ENCODE peak calls at places on chromosomes 7 and 10, in nine cellular contexts. One of them, this sample, is unnamed.

GRCh38 chr7:13979671-13980438 is 9.6 kb downstream of the ETV1 start:
- DNase-seq in GM12878: no peak
- DNase-seq in PC-3: peak
- DNase-seq in endodermal cell: no peak
- DNase-seq in mammary epithelial cell: no peak
- DNase-seq in DND-41: no peak
- DNase-seq in kidney: no peak
- DNase-seq in HepG2: no peak
- DNase-seq in astrocyte: peak
- DNase-seq in this sample: no peak

GRCh38 chr7:130096243-130096827 is 26.0 kb downstream of the KLHDC10 start:
- DNase-seq in GM12878: no peak
- DNase-seq in PC-3: no peak
- DNase-seq in endodermal cell: no peak
- DNase-seq in mammary epithelial cell: no peak
- DNase-seq in DND-41: no peak
- DNase-seq in kidney: no peak
- DNase-seq in HepG2: no peak
- DNase-seq in astrocyte: no peak
- DNase-seq in this sample: no peak

GRCh38 chr10:112375721-112376577 is 2.0 kb downstream of the ACSL5 start:
- DNase-seq in GM12878: peak
- DNase-seq in PC-3: peak
- DNase-seq in endodermal cell: no peak
- DNase-seq in mammary epithelial cell: no peak
- DNase-seq in DND-41: peak
- DNase-seq in kidney: peak
- DNase-seq in HepG2: peak
- DNase-seq in astrocyte: no peak
- DNase-seq in this sample: no peak

GRCh38 chr7:81150951-81151361 is 232.1 kb upstream of the SEMA3C start:
- DNase-seq in GM12878: no peak
- DNase-seq in PC-3: no peak
- DNase-seq in endodermal cell: no peak
- DNase-seq in mammary epithelial cell: peak
- DNase-seq in DND-41: no peak
- DNase-seq in kidney: no peak
- DNase-seq in HepG2: peak
- DNase-seq in astrocyte: peak
- DNase-seq in this sample: peak

GRCh38 chr10:123069271-123069670 is 60.5 kb downstream of the ACADSB start:
- DNase-seq in GM12878: no peak
- DNase-seq in PC-3: no peak
- DNase-seq in endodermal cell: no peak
- DNase-seq in mammary epithelial cell: no peak
- DNase-seq in DND-41: no peak
- DNase-seq in kidney: no peak
- DNase-seq in HepG2: no peak
- DNase-seq in astrocyte: no peak
- DNase-seq in this sample: peak

GRCh38 chr7:12222889-12223579 is 11.9 kb downstream of the TMEM106B start:
- DNase-seq in GM12878: no peak
- DNase-seq in PC-3: no peak
- DNase-seq in endodermal cell: no peak
- DNase-seq in mammary epithelial cell: no peak
- DNase-seq in DND-41: no peak
- DNase-seq in kidney: no peak
- DNase-seq in HepG2: no peak
- DNase-seq in astrocyte: no peak
- DNase-seq in this sample: no peak

GRCh38 chr7:50869108-50869716 is 86.5 kb upstream of the GRB10 start:
- DNase-seq in GM12878: no peak
- DNase-seq in PC-3: peak
- DNase-seq in endodermal cell: no peak
- DNase-seq in mammary epithelial cell: peak
- DNase-seq in DND-41: no peak
- DNase-seq in kidney: no peak
- DNase-seq in HepG2: peak
- DNase-seq in astrocyte: peak
- DNase-seq in this sample: no peak

GRCh38 chr7:657565-658119 is 68.9 kb upstream of the DNAAF5 start:
- DNase-seq in GM12878: no peak
- DNase-seq in PC-3: no peak
- DNase-seq in endodermal cell: no peak
- DNase-seq in mammary epithelial cell: no peak
- DNase-seq in DND-41: no peak
- DNase-seq in kidney: peak
- DNase-seq in HepG2: no peak
- DNase-seq in astrocyte: no peak
- DNase-seq in this sample: no peak

GRCh38 chr10:110813743-110814472 is 57.8 kb upstream of the PDCD4 start:
- DNase-seq in GM12878: no peak
- DNase-seq in PC-3: no peak
- DNase-seq in endodermal cell: no peak
- DNase-seq in mammary epithelial cell: no peak
- DNase-seq in DND-41: no peak
- DNase-seq in kidney: no peak
- DNase-seq in HepG2: no peak
- DNase-seq in astrocyte: no peak
- DNase-seq in this sample: no peak

GRCh38 chr10:116783011-116783655 is 40.8 kb upstream of the HSPA12A start:
- DNase-seq in GM12878: no peak
- DNase-seq in PC-3: no peak
- DNase-seq in endodermal cell: no peak
- DNase-seq in mammary epithelial cell: peak
- DNase-seq in DND-41: no peak
- DNase-seq in kidney: no peak
- DNase-seq in HepG2: no peak
- DNase-seq in astrocyte: peak
- DNase-seq in this sample: no peak

GRCh38 chr10:588246-589165 is 101.0 kb downstream of the DIP2C start:
- DNase-seq in GM12878: no peak
- DNase-seq in PC-3: no peak
- DNase-seq in endodermal cell: no peak
- DNase-seq in mammary epithelial cell: no peak
- DNase-seq in DND-41: no peak
- DNase-seq in kidney: peak
- DNase-seq in HepG2: no peak
- DNase-seq in astrocyte: peak
- DNase-seq in this sample: no peak

GRCh38 chr7:140160308-140160707 is 16.5 kb downstream of the KDM7A start:
- DNase-seq in GM12878: no peak
- DNase-seq in PC-3: no peak
- DNase-seq in endodermal cell: peak
- DNase-seq in mammary epithelial cell: no peak
- DNase-seq in DND-41: no peak
- DNase-seq in kidney: no peak
- DNase-seq in HepG2: no peak
- DNase-seq in astrocyte: no peak
- DNase-seq in this sample: peak

GRCh38 chr10:34194259-34194658 is 620.8 kb downstream of the PARD3 start:
- DNase-seq in GM12878: no peak
- DNase-seq in PC-3: no peak
- DNase-seq in endodermal cell: no peak
- DNase-seq in mammary epithelial cell: no peak
- DNase-seq in DND-41: no peak
- DNase-seq in kidney: no peak
- DNase-seq in HepG2: no peak
- DNase-seq in astrocyte: peak
- DNase-seq in this sample: no peak

GRCh38 chr7:16137944-16138343 is 283.4 kb downstream of the CRPPA start:
- DNase-seq in GM12878: no peak
- DNase-seq in PC-3: peak
- DNase-seq in endodermal cell: no peak
- DNase-seq in mammary epithelial cell: no peak
- DNase-seq in DND-41: no peak
- DNase-seq in kidney: no peak
- DNase-seq in HepG2: no peak
- DNase-seq in astrocyte: no peak
- DNase-seq in this sample: no peak

GRCh38 chr7:128740996-128741395 is 1.8 kb downstream of the CALU start:
- DNase-seq in GM12878: no peak
- DNase-seq in PC-3: no peak
- DNase-seq in endodermal cell: no peak
- DNase-seq in mammary epithelial cell: no peak
- DNase-seq in DND-41: no peak
- DNase-seq in kidney: no peak
- DNase-seq in HepG2: no peak
- DNase-seq in astrocyte: peak
- DNase-seq in this sample: no peak

GRCh38 chr7:45525057-45525456 is 49.1 kb upstream of the ADCY1 start:
- DNase-seq in GM12878: no peak
- DNase-seq in PC-3: no peak
- DNase-seq in endodermal cell: no peak
- DNase-seq in mammary epithelial cell: no peak
- DNase-seq in DND-41: no peak
- DNase-seq in kidney: no peak
- DNase-seq in HepG2: no peak
- DNase-seq in astrocyte: no peak
- DNase-seq in this sample: no peak

GRCh38 chr7:3591150-3591549 is 290.1 kb downstream of the SDK1 start:
- DNase-seq in GM12878: no peak
- DNase-seq in PC-3: no peak
- DNase-seq in endodermal cell: no peak
- DNase-seq in mammary epithelial cell: no peak
- DNase-seq in DND-41: no peak
- DNase-seq in kidney: no peak
- DNase-seq in HepG2: no peak
- DNase-seq in astrocyte: no peak
- DNase-seq in this sample: no peak

GRCh38 chr7:3588341-3588740 is 287.3 kb downstream of the SDK1 start:
- DNase-seq in GM12878: no peak
- DNase-seq in PC-3: no peak
- DNase-seq in endodermal cell: no peak
- DNase-seq in mammary epithelial cell: peak
- DNase-seq in DND-41: no peak
- DNase-seq in kidney: no peak
- DNase-seq in HepG2: no peak
- DNase-seq in astrocyte: no peak
- DNase-seq in this sample: no peak

GRCh38 chr7:3589756-3590155 is 288.7 kb downstream of the SDK1 start:
- DNase-seq in GM12878: no peak
- DNase-seq in PC-3: no peak
- DNase-seq in endodermal cell: no peak
- DNase-seq in mammary epithelial cell: peak
- DNase-seq in DND-41: no peak
- DNase-seq in kidney: no peak
- DNase-seq in HepG2: no peak
- DNase-seq in astrocyte: no peak
- DNase-seq in this sample: no peak

GRCh38 chr7:3592438-3593134 is 291.5 kb downstream of the SDK1 start:
- DNase-seq in GM12878: no peak
- DNase-seq in PC-3: peak
- DNase-seq in endodermal cell: no peak
- DNase-seq in mammary epithelial cell: no peak
- DNase-seq in DND-41: no peak
- DNase-seq in kidney: no peak
- DNase-seq in HepG2: peak
- DNase-seq in astrocyte: no peak
- DNase-seq in this sample: peak

DNA sequence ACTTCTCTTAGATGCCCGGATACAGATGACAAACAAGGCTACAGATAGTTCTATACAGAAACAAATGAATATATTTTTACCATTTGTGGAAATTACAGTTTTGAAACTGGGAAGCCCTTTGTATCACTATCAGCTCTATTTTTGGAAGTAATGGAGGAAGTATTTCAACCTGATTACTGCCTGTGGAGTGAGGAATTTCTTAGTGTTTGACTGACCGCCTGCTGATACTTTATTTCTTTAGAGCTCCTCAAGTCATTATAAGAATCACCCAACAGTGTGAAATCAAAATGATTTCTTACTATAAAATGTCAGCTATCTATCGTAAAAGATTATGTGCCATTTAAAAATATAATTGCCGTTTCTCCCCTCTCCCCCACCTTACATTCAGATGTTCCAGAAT is 290.9 kb downstream of the SDK1 start:
- DNase-seq in GM12878: no peak
- DNase-seq in PC-3: no peak
- DNase-seq in endodermal cell: no peak
- DNase-seq in mammary epithelial cell: no peak
- DNase-seq in DND-41: no peak
- DNase-seq in kidney: no peak
- DNase-seq in HepG2: no peak
- DNase-seq in astrocyte: no peak
- DNase-seq in this sample: peak
- H3K9ac ChIP-seq in GM12878: no peak
- H3K9ac ChIP-seq in PC-3: no peak
- H3K9ac ChIP-seq in endodermal cell: no peak
- H3K9ac ChIP-seq in mammary epithelial cell: no peak
- H3K9ac ChIP-seq in DND-41: no peak
- H3K9ac ChIP-seq in kidney: no peak
- H3K9ac ChIP-seq in HepG2: no peak
- H3K9ac ChIP-seq in astrocyte: no peak
- H3K9ac ChIP-seq in this sample: no peak

GRCh38 chr10:78690354-78691111 is 378.2 kb upstream of the ZMIZ1 start:
- DNase-seq in GM12878: no peak
- DNase-seq in PC-3: no peak
- DNase-seq in endodermal cell: no peak
- DNase-seq in mammary epithelial cell: no peak
- DNase-seq in DND-41: no peak
- DNase-seq in kidney: no peak
- DNase-seq in HepG2: no peak
- DNase-seq in astrocyte: no peak
- DNase-seq in this sample: no peak
- H3K9ac ChIP-seq in GM12878: no peak
- H3K9ac ChIP-seq in PC-3: no peak
- H3K9ac ChIP-seq in endodermal cell: no peak
- H3K9ac ChIP-seq in mammary epithelial cell: no peak
- H3K9ac ChIP-seq in DND-41: no peak
- H3K9ac ChIP-seq in kidney: no peak
- H3K9ac ChIP-seq in HepG2: no peak
- H3K9ac ChIP-seq in astrocyte: no peak
- H3K9ac ChIP-seq in this sample: no peak

DNA sequence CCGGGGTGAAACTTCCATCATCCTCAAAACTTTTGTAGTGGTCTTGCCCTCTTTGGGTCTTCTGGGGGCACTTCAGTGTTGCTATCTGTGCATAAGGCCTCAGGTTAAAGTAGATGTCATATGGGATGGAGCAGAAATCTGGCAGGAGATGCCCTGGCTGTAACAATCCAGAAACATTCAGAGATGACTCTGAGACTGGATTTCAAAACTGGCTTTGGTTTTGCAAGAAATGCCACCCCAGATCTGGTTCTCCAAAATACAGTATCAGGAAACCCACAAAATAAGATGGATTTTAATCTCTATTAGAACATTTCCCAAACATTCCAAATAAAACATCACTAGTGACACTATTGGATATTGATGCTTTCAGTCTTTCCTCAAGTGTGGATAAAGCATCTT is 191.5 kb downstream of the REEP3 start:
- DNase-seq in GM12878: no peak
- DNase-seq in PC-3: no peak
- DNase-seq in endodermal cell: no peak
- DNase-seq in mammary epithelial cell: no peak
- DNase-seq in DND-41: no peak
- DNase-seq in kidney: no peak
- DNase-seq in HepG2: no peak
- DNase-seq in astrocyte: no peak
- DNase-seq in this sample: no peak
- H3K9ac ChIP-seq in GM12878: no peak
- H3K9ac ChIP-seq in PC-3: peak
- H3K9ac ChIP-seq in endodermal cell: no peak
- H3K9ac ChIP-seq in mammary epithelial cell: no peak
- H3K9ac ChIP-seq in DND-41: no peak
- H3K9ac ChIP-seq in kidney: peak
- H3K9ac ChIP-seq in HepG2: no peak
- H3K9ac ChIP-seq in astrocyte: peak
- H3K9ac ChIP-seq in this sample: no peak

GRCh38 chr7:92293887-92294616 is 48.3 kb downstream of the ANKIB1 start:
- DNase-seq in GM12878: no peak
- DNase-seq in PC-3: no peak
- DNase-seq in endodermal cell: no peak
- DNase-seq in mammary epithelial cell: no peak
- DNase-seq in DND-41: no peak
- DNase-seq in kidney: no peak
- DNase-seq in HepG2: no peak
- DNase-seq in astrocyte: no peak
- DNase-seq in this sample: no peak
- H3K9ac ChIP-seq in GM12878: no peak
- H3K9ac ChIP-seq in PC-3: no peak
- H3K9ac ChIP-seq in endodermal cell: no peak
- H3K9ac ChIP-seq in mammary epithelial cell: no peak
- H3K9ac ChIP-seq in DND-41: no peak
- H3K9ac ChIP-seq in kidney: peak
- H3K9ac ChIP-seq in HepG2: no peak
- H3K9ac ChIP-seq in astrocyte: no peak
- H3K9ac ChIP-seq in this sample: no peak